ENCODE peak calls at places on chromosomes 3 and 15, in five cellular contexts. One of them, this sample, is unnamed. For H3K4me1 and H3K27me3, the result is how much of the 10 kb centered on the place peaks cover.

GRCh38 chr15:60396100-60396499 is 1.7 kb downstream of the ANXA2 start:
- DNase-seq in heart right ventricle: no peak
- DNase-seq in psoas muscle: no peak
- DNase-seq in left ventricle myocardium inferior: no peak
- DNase-seq in left lung: no peak
- DNase-seq in this sample: no peak

GRCh38 chr15:70337292-70338186 is 239.8 kb upstream of the TLE3 start:
- DNase-seq in left ventricle myocardium inferior: no peak
- DNase-seq in psoas muscle: no peak
- DNase-seq in heart right ventricle: no peak
- DNase-seq in left lung: no peak
- DNase-seq in this sample: no peak

GRCh38 chr3:45955017-45955647 is 11.9 kb downstream of the CXCR6 start:
- DNase-seq in heart right ventricle: no peak
- DNase-seq in left lung: no peak
- DNase-seq in left ventricle myocardium inferior: no peak
- DNase-seq in psoas muscle: no peak
- DNase-seq in this sample: no peak

GRCh38 chr3:105553851-105554250 is 187.1 kb downstream of the ALCAM start:
- DNase-seq in heart right ventricle: no peak
- DNase-seq in left lung: no peak
- DNase-seq in left ventricle myocardium inferior: no peak
- DNase-seq in psoas muscle: no peak
- DNase-seq in this sample: no peak

GRCh38 chr3:86772699-86773098 is 218.2 kb downstream of the VGLL3 start:
- DNase-seq in psoas muscle: no peak
- DNase-seq in left lung: no peak
- DNase-seq in heart right ventricle: no peak
- DNase-seq in left ventricle myocardium inferior: no peak
- DNase-seq in this sample: no peak

GRCh38 chr3:39814007-39814406 is 4.6 kb downstream of the MYRIP start:
- DNase-seq in left ventricle myocardium inferior: no peak
- DNase-seq in left lung: no peak
- DNase-seq in psoas muscle: no peak
- DNase-seq in heart right ventricle: no peak
- DNase-seq in this sample: no peak

GRCh38 chr3:23637339-23637738 is 168.4 kb upstream of the UBE2E1 start:
- DNase-seq in left lung: no peak
- DNase-seq in left ventricle myocardium inferior: no peak
- DNase-seq in heart right ventricle: no peak
- DNase-seq in psoas muscle: no peak
- DNase-seq in this sample: no peak

GRCh38 chr3:169548194-169548593 is 115.3 kb downstream of the MECOM start:
- DNase-seq in left ventricle myocardium inferior: no peak
- DNase-seq in psoas muscle: no peak
- DNase-seq in heart right ventricle: no peak
- DNase-seq in left lung: no peak
- DNase-seq in this sample: no peak

GRCh38 chr3:121739902-121740301 is 9.6 kb downstream of the GOLGB1 start:
- DNase-seq in heart right ventricle: no peak
- DNase-seq in psoas muscle: no peak
- DNase-seq in left ventricle myocardium inferior: no peak
- DNase-seq in left lung: no peak
- DNase-seq in this sample: no peak

GRCh38 chr15:86650084-86650483 is 570.4 kb downstream of the AGBL1 start:
- DNase-seq in heart right ventricle: no peak
- DNase-seq in left lung: no peak
- DNase-seq in left ventricle myocardium inferior: no peak
- DNase-seq in psoas muscle: no peak
- DNase-seq in this sample: no peak

GRCh38 chr3:129514110-129514509 is 14.3 kb upstream of the RHO start:
- DNase-seq in left lung: no peak
- DNase-seq in psoas muscle: no peak
- DNase-seq in left ventricle myocardium inferior: no peak
- DNase-seq in heart right ventricle: no peak
- DNase-seq in this sample: no peak
- H3K4me1 ChIP-seq in left lung: under half
- H3K4me1 ChIP-seq in psoas muscle: under half
- H3K4me1 ChIP-seq in left ventricle myocardium inferior: under half
- H3K4me1 ChIP-seq in heart right ventricle: under half
- H3K4me1 ChIP-seq in this sample: under half

DNA sequence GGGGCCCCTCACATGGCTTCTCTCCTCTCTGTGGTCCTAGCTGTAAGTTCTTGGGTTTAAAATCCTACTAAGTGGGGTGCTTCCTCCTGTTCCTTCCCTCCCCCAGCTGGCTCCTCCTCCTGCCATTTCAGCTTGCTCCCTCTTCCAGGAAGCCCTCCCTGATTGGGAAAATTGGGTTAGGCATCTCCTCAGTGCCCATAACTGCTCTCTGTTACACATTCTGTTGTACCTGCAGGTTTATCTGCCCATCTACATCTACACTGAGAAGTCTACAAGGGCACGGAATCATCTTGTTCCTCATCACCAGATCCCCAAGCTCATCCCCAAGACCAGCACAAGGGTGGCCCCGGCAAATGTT is 4.0 kb downstream of the SEMA7A start:
- DNase-seq in left lung: no peak
- DNase-seq in left ventricle myocardium inferior: no peak
- DNase-seq in psoas muscle: no peak
- DNase-seq in heart right ventricle: no peak
- DNase-seq in this sample: no peak
- H3K27me3 ChIP-seq in left lung: under half
- H3K27me3 ChIP-seq in left ventricle myocardium inferior: under half
- H3K27me3 ChIP-seq in psoas muscle: under half
- H3K27me3 ChIP-seq in heart right ventricle: under half
- H3K27me3 ChIP-seq in this sample: under half

GRCh38 chr15:76865548-76865991 is 39.6 kb downstream of the SCAPER start:
- DNase-seq in heart right ventricle: no peak
- DNase-seq in left lung: no peak
- DNase-seq in psoas muscle: no peak
- DNase-seq in left ventricle myocardium inferior: no peak
- DNase-seq in this sample: no peak
- H3K27ac ChIP-seq in heart right ventricle: peak
- H3K27ac ChIP-seq in left lung: no peak
- H3K27ac ChIP-seq in psoas muscle: no peak
- H3K27ac ChIP-seq in left ventricle myocardium inferior: peak
- H3K27ac ChIP-seq in this sample: no peak

GRCh38 chr3:152357587-152357986 is 88.9 kb downstream of the MBNL1 start:
- DNase-seq in left lung: no peak
- DNase-seq in heart right ventricle: no peak
- DNase-seq in psoas muscle: no peak
- DNase-seq in left ventricle myocardium inferior: no peak
- DNase-seq in this sample: no peak
- H3K4me1 ChIP-seq in left lung: under half
- H3K4me1 ChIP-seq in heart right ventricle: under half
- H3K4me1 ChIP-seq in psoas muscle: half or more
- H3K4me1 ChIP-seq in left ventricle myocardium inferior: half or more
- H3K4me1 ChIP-seq in this sample: under half

GRCh38 chr15:75920079-75920478 is 16.4 kb downstream of the FBXO22 start:
- DNase-seq in psoas muscle: no peak
- DNase-seq in left lung: no peak
- DNase-seq in heart right ventricle: no peak
- DNase-seq in left ventricle myocardium inferior: no peak
- DNase-seq in this sample: no peak
- H3K27me3 ChIP-seq in psoas muscle: under half
- H3K27me3 ChIP-seq in left lung: under half
- H3K27me3 ChIP-seq in heart right ventricle: under half
- H3K27me3 ChIP-seq in left ventricle myocardium inferior: under half
- H3K27me3 ChIP-seq in this sample: under half

GRCh38 chr3:111932962-111933361 is 45.9 kb upstream of the ABHD10 start:
- DNase-seq in heart right ventricle: no peak
- DNase-seq in psoas muscle: no peak
- DNase-seq in left lung: no peak
- DNase-seq in left ventricle myocardium inferior: no peak
- DNase-seq in this sample: no peak
- H3K27ac ChIP-seq in heart right ventricle: no peak
- H3K27ac ChIP-seq in psoas muscle: no peak
- H3K27ac ChIP-seq in left lung: no peak
- H3K27ac ChIP-seq in left ventricle myocardium inferior: peak
- H3K27ac ChIP-seq in this sample: no peak

DNA sequence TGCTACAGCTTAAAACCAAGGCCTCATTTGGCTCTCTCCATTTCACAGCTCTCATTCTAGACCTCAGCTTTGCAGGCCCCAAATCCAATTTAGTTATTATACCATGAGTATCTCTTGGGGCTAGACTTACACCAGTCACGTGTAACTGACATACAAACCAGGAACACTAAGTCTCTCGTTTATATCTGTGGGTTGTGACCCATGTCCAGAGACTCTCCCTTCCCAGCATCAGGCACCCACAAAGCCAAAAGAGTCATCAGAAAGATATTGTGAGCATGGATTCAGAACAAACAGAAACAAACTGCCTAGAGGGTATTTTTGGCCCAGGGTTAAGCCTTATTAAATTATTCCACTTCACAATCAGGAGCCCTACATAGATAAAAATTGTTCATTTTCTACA is 5.6 kb upstream of the CCDC13 start:
- DNase-seq in psoas muscle: no peak
- DNase-seq in left lung: no peak
- DNase-seq in heart right ventricle: no peak
- DNase-seq in left ventricle myocardium inferior: no peak
- DNase-seq in this sample: no peak
- H3K4me1 ChIP-seq in psoas muscle: under half
- H3K4me1 ChIP-seq in left lung: under half
- H3K4me1 ChIP-seq in heart right ventricle: under half
- H3K4me1 ChIP-seq in left ventricle myocardium inferior: under half
- H3K4me1 ChIP-seq in this sample: under half

GRCh38 chr3:14137004-14137403 is 12.2 kb downstream of the TMEM43 start:
- DNase-seq in psoas muscle: peak
- DNase-seq in heart right ventricle: peak
- DNase-seq in left lung: peak
- DNase-seq in left ventricle myocardium inferior: no peak
- DNase-seq in this sample: no peak

GRCh38 chr3:14135581-14135980 is 10.7 kb downstream of the TMEM43 start:
- DNase-seq in psoas muscle: no peak
- DNase-seq in left ventricle myocardium inferior: no peak
- DNase-seq in heart right ventricle: no peak
- DNase-seq in left lung: no peak
- DNase-seq in this sample: no peak

GRCh38 chr3:14138109-14138877 is 13.4 kb downstream of the TMEM43 start:
- DNase-seq in left lung: no peak
- DNase-seq in psoas muscle: no peak
- DNase-seq in left ventricle myocardium inferior: no peak
- DNase-seq in heart right ventricle: no peak
- DNase-seq in this sample: peak

GRCh38 chr3:14138878-14139659 is 14.2 kb downstream of the TMEM43 start:
- DNase-seq in psoas muscle: no peak
- DNase-seq in left lung: no peak
- DNase-seq in heart right ventricle: no peak
- DNase-seq in left ventricle myocardium inferior: no peak
- DNase-seq in this sample: peak

GRCh38 chr3:14137445-14137844 is 12.6 kb downstream of the TMEM43 start:
- DNase-seq in heart right ventricle: no peak
- DNase-seq in left lung: no peak
- DNase-seq in psoas muscle: no peak
- DNase-seq in left ventricle myocardium inferior: no peak
- DNase-seq in this sample: peak
- H3K27me3 ChIP-seq in heart right ventricle: under half
- H3K27me3 ChIP-seq in left lung: under half
- H3K27me3 ChIP-seq in psoas muscle: under half
- H3K27me3 ChIP-seq in left ventricle myocardium inferior: under half
- H3K27me3 ChIP-seq in this sample: under half

GRCh38 chr15:89446260-89446891 is 50.0 kb downstream of the RHCG start:
- DNase-seq in left lung: no peak
- DNase-seq in heart right ventricle: no peak
- DNase-seq in left ventricle myocardium inferior: no peak
- DNase-seq in psoas muscle: no peak
- DNase-seq in this sample: no peak

GRCh38 chr15:89448825-89449224 is 47.6 kb downstream of the RHCG start:
- DNase-seq in psoas muscle: no peak
- DNase-seq in heart right ventricle: no peak
- DNase-seq in left ventricle myocardium inferior: no peak
- DNase-seq in left lung: no peak
- DNase-seq in this sample: no peak

GRCh38 chr15:89445553-89445952 is 50.8 kb downstream of the RHCG start:
- DNase-seq in heart right ventricle: no peak
- DNase-seq in left ventricle myocardium inferior: no peak
- DNase-seq in left lung: no peak
- DNase-seq in psoas muscle: no peak
- DNase-seq in this sample: no peak

GRCh38 chr15:89450076-89451006 is 46.0 kb downstream of the RHCG start:
- DNase-seq in heart right ventricle: no peak
- DNase-seq in left ventricle myocardium inferior: no peak
- DNase-seq in psoas muscle: no peak
- DNase-seq in left lung: no peak
- DNase-seq in this sample: no peak

GRCh38 chr15:89447676-89448075 is 48.7 kb downstream of the RHCG start:
- DNase-seq in left ventricle myocardium inferior: no peak
- DNase-seq in heart right ventricle: no peak
- DNase-seq in psoas muscle: no peak
- DNase-seq in left lung: no peak
- DNase-seq in this sample: no peak
- H3K27ac ChIP-seq in left ventricle myocardium inferior: no peak
- H3K27ac ChIP-seq in heart right ventricle: no peak
- H3K27ac ChIP-seq in psoas muscle: no peak
- H3K27ac ChIP-seq in left lung: no peak
- H3K27ac ChIP-seq in this sample: no peak

This sample was measured in ascending aorta.